ENCODE peak calls at places on chromosomes 5 and 9, in nine cellular contexts. J, F, B, D, O, M, K, W and A are unnamed samples.

GRCh38 chr9:85079374-85079773 is 409.8 kb downstream of the NTRK2 start:
- DNase-seq in J (no peak), F (no peak), B (no peak), D (no peak), O (no peak), M (no peak), K (no peak), W (no peak), A (no peak)

GRCh38 chr5:159207616-159208507 is 1.5 kb downstream of the RNF145 start:
- DNase-seq in J (peak), F (peak), B (peak), D (peak), O (peak), M (peak), K (no peak), W (peak), A (peak)

GRCh38 chr9:2234371-2234893 is 219.3 kb downstream of the SMARCA2 start:
- DNase-seq in J (no peak), F (no peak), B (peak), D (peak), O (no peak), M (no peak), K (no peak), W (peak), A (no peak)

GRCh38 chr5:35853652-35854051 is 3.0 kb upstream of the IL7R start:
- DNase-seq in J (no peak), F (peak), B (no peak), D (no peak), O (no peak), M (no peak), K (no peak), W (no peak), A (no peak)

GRCh38 chr9:85872444-85872843 is 68.5 kb upstream of the NAA35 start:
- DNase-seq in J (no peak), F (no peak), B (no peak), D (no peak), O (no peak), M (no peak), K (no peak), W (no peak), A (no peak)

GRCh38 chr9:114619205-114619758 is 8.2 kb downstream of the TMEM268 start:
- DNase-seq in J (peak), F (no peak), B (no peak), D (no peak), O (no peak), M (no peak), K (no peak), W (no peak), A (peak)

GRCh38 chr9:129611302-129611800 is 9.6 kb downstream of the C9orf50 start:
- DNase-seq in J (no peak), F (no peak), B (no peak), D (no peak), O (no peak), M (no peak), K (no peak), W (no peak), A (no peak)

GRCh38 chr5:94432499-94432898 is 185.9 kb downstream of the KIAA0825 start:
- DNase-seq in J (no peak), F (peak), B (peak), D (peak), O (no peak), M (no peak), K (no peak), W (peak), A (no peak)

GRCh38 chr5:74243634-74244033 is 396.9 kb downstream of the ENC1 start:
- DNase-seq in J (no peak), F (no peak), B (peak), D (no peak), O (no peak), M (no peak), K (no peak), W (peak), A (no peak)

GRCh38 chr5:31569065-31569464 is 37.0 kb downstream of the C5orf22 start:
- DNase-seq in J (no peak), F (no peak), B (no peak), D (no peak), O (no peak), M (no peak), K (no peak), W (no peak), A (no peak)

GRCh38 chr5:173187054-173187743 is 42.9 kb downstream of the BNIP1 start:
- DNase-seq in J (no peak), F (peak), B (no peak), D (no peak), O (no peak), M (no peak), K (no peak), W (no peak), A (no peak)

GRCh38 chr5:36655171-36655570 is 48.8 kb downstream of the SLC1A3 start:
- DNase-seq in J (no peak), F (peak), B (no peak), D (no peak), O (peak), M (peak), K (no peak), W (no peak), A (no peak)

GRCh38 chr5:87164409-87164808 is 103.3 kb upstream of the RASA1 start:
- DNase-seq in J (no peak), F (no peak), B (no peak), D (no peak), O (no peak), M (no peak), K (no peak), W (peak), A (no peak)

GRCh38 chr5:76425940-76426339 is 22.9 kb downstream of the IQGAP2 start:
- DNase-seq in J (no peak), F (no peak), B (no peak), D (no peak), O (no peak), M (no peak), K (no peak), W (peak), A (no peak)

GRCh38 chr5:80714570-80715298 is 60.0 kb upstream of the DHFR start:
- DNase-seq in J (no peak), F (no peak), B (no peak), D (no peak), O (no peak), M (no peak), K (no peak), W (no peak), A (no peak)

GRCh38 chr5:80712914-80713313 is 58.1 kb upstream of the DHFR start:
- DNase-seq in J (no peak), F (no peak), B (no peak), D (no peak), O (no peak), M (no peak), K (no peak), W (no peak), A (no peak)

GRCh38 chr5:80713640-80714039 is 58.9 kb upstream of the DHFR start:
- DNase-seq in J (no peak), F (no peak), B (no peak), D (no peak), O (no peak), M (no peak), K (no peak), W (no peak), A (no peak)

GRCh38 chr5:80711216-80711615 is 56.4 kb upstream of the DHFR start:
- DNase-seq in J (no peak), F (no peak), B (no peak), D (no peak), O (no peak), M (no peak), K (no peak), W (no peak), A (no peak)

GRCh38 chr5:80711938-80712337 is 57.2 kb upstream of the DHFR start:
- DNase-seq in J (no peak), F (no peak), B (peak), D (peak), O (peak), M (no peak), K (no peak), W (peak), A (no peak)
- TF ChIP-seq CTCF in J (no peak), F (no peak), B (peak), D (peak), O (peak), M (no peak), K (peak), W (peak), A (no peak)

GRCh38 chr9:127991757-127992274 is 11.0 kb upstream of the EEIG1 start:
- DNase-seq in J (no peak), F (no peak), B (no peak), D (no peak), O (no peak), M (no peak), K (no peak), W (no peak), A (no peak)
- TF ChIP-seq CTCF in J (no peak), F (no peak), B (no peak), D (no peak), O (no peak), M (no peak), K (no peak), W (no peak), A (no peak)

GRCh38 chr9:35664531-35665470 is at the start of gene ARHGEF39:
- DNase-seq in J (peak), F (peak), B (peak), D (peak), O (peak), M (peak), K (no peak), W (peak), A (peak)

GRCh38 chr9:35666547-35666946 is 1.6 kb upstream of the ARHGEF39 start:
- DNase-seq in J (no peak), F (no peak), B (no peak), D (no peak), O (no peak), M (no peak), K (no peak), W (no peak), A (no peak)

GRCh38 chr9:35667939-35668338 is 2.9 kb upstream of the ARHGEF39 start:
- DNase-seq in J (no peak), F (no peak), B (no peak), D (no peak), O (no peak), M (no peak), K (no peak), W (no peak), A (no peak)

GRCh38 chr9:35666045-35666444 is 1.1 kb upstream of the ARHGEF39 start:
- DNase-seq in J (no peak), F (no peak), B (peak), D (peak), O (no peak), M (no peak), K (no peak), W (no peak), A (no peak)

DNA sequence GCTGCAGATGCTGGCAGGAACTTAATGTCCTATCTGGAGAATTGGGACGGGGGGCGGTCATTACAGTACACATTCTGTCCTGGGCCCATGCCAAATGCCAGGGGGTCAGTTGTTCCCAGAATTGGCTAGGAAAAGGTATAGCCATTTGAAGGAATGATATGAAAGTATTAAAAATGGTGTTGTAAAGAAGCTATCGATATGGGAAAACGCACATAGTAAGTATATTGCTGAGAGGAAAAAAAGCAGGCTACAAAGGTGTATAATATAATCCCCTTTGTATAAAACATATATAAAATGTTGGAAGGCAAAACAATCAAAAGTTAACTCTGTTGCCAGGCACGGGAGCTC is 450 bp upstream of the ARHGEF39 start:
- DNase-seq in J (no peak), F (no peak), B (no peak), D (no peak), O (no peak), M (no peak), K (no peak), W (no peak), A (no peak)
- TF ChIP-seq CTCF in J (no peak), F (no peak), B (no peak), D (no peak), O (no peak), M (no peak), K (no peak), W (no peak), A (no peak)

GRCh38 chr9:127537792-127538191 is 74.3 kb upstream of the STXBP1 start:
- DNase-seq in J (no peak), F (no peak), B (no peak), D (no peak), O (no peak), M (no peak), K (no peak), W (no peak), A (no peak)
- TF ChIP-seq CTCF in J (no peak), F (no peak), B (peak), D (peak), O (no peak), M (no peak), K (peak), W (peak), A (peak)

GRCh38 chr5:163569284-163569683 is 63.9 kb downstream of the MAT2B start:
- DNase-seq in J (no peak), F (no peak), B (peak), D (peak), O (no peak), M (no peak), K (no peak), W (peak), A (no peak)
- TF ChIP-seq CTCF in J (no peak), F (no peak), B (peak), D (no peak), O (no peak), M (no peak), K (peak), W (peak), A (peak)

GRCh38 chr5:142221091-142221860 is 103.5 kb downstream of the SPRY4 start:
- DNase-seq in J (no peak), F (no peak), B (peak), D (no peak), O (no peak), M (no peak), K (no peak), W (no peak), A (no peak)

GRCh38 chr5:142225141-142225540 is 99.7 kb downstream of the SPRY4 start:
- DNase-seq in J (no peak), F (no peak), B (no peak), D (no peak), O (no peak), M (no peak), K (no peak), W (no peak), A (no peak)

GRCh38 chr5:142222235-142222880 is 102.5 kb downstream of the SPRY4 start:
- DNase-seq in J (no peak), F (no peak), B (no peak), D (no peak), O (no peak), M (no peak), K (no peak), W (no peak), A (no peak)

GRCh38 chr5:142219146-142219545 is 105.7 kb downstream of the SPRY4 start:
- DNase-seq in J (no peak), F (no peak), B (no peak), D (no peak), O (no peak), M (no peak), K (no peak), W (no peak), A (no peak)

GRCh38 chr5:142222881-142223558 is 101.8 kb downstream of the SPRY4 start:
- DNase-seq in J (no peak), F (no peak), B (no peak), D (no peak), O (no peak), M (no peak), K (no peak), W (no peak), A (no peak)
- TF ChIP-seq CTCF in J (no peak), F (no peak), B (no peak), D (no peak), O (no peak), M (no peak), K (no peak), W (no peak), A (no peak)